ENCODE peak calls at places on chromosomes 12 and 14, in seven cellular contexts. O is astrocyte of the cerebellum, B is tibial nerve, R is AG04450, H is suprapubic skin, N is SK-N-SH, X is thyroid gland. I is an unnamed sample.

GRCh38 chr12:8890313-8891084 is 23.8 kb upstream of the PHC1 start:
- DNase-seq in O (peak; percentile 22), B (peak; percentile 72), R (peak; percentile 10), H (peak; percentile 67), N (peak; percentile 76), X (peak; percentile 53), I (peak; percentile 74)

GRCh38 chr12:62659457-62660295 is 193.1 kb downstream of the MON2 start:
- DNase-seq in O (no peak), B (no peak), R (no peak), H (no peak), N (no peak), X (no peak), I (no peak)

GRCh38 chr14:44846232-44846824 is 115.4 kb downstream of the KLHL28 start:
- DNase-seq in O (peak; percentile 27), B (peak; percentile 8), R (peak; percentile 24), H (no peak), N (peak; percentile 13), X (no peak), I (peak; percentile 25)

GRCh38 chr12:113093409-113094101 is 37.0 kb downstream of the DTX1 start:
- DNase-seq in O (no peak), B (no peak), R (no peak), H (no peak), N (no peak), X (no peak), I (no peak)

GRCh38 chr12:112116232-112117060 is 7.9 kb upstream of the NAA25 start:
- DNase-seq in O (peak; percentile 53), B (peak; percentile 56), R (no peak), H (peak; percentile 70), N (peak; percentile 82), X (peak; percentile 13), I (peak; percentile 85)

GRCh38 chr12:68420225-68421008 is 88.3 kb upstream of the MDM1 start:
- DNase-seq in O (no peak), B (peak; percentile 9), R (no peak), H (no peak), N (no peak), X (no peak), I (peak; percentile 75)

GRCh38 chr12:50595667-50596066 is 90.9 kb downstream of the DIP2B start:
- DNase-seq in O (no peak), B (no peak), R (no peak), H (no peak), N (no peak), X (no peak), I (no peak)

GRCh38 chr14:21255385-21256101 is 13.7 kb downstream of the HNRNPC start:
- DNase-seq in O (no peak), B (no peak), R (no peak), H (no peak), N (no peak), X (no peak), I (no peak)

GRCh38 chr12:80230068-80230467 is 130.7 kb downstream of the OTOGL start:
- DNase-seq in O (peak; percentile 84), B (no peak), R (no peak), H (no peak), N (no peak), X (peak; percentile 8), I (no peak)

GRCh38 chr12:55719371-55719770 is 822 bp upstream of the RDH5 start:
- DNase-seq in O (no peak), B (no peak), R (no peak), H (no peak), N (no peak), X (no peak), I (no peak)

GRCh38 chr14:50785506-50786063 is 45.4 kb downstream of the NIN start:
- DNase-seq in O (no peak), B (no peak), R (no peak), H (no peak), N (no peak), X (no peak), I (no peak)

GRCh38 chr12:7142057-7142644 is 12.0 kb downstream of the CLSTN3 start:
- DNase-seq in O (no peak), B (peak; percentile 70), R (no peak), H (no peak), N (peak; percentile 66), X (peak; percentile 48), I (peak; percentile 67)

GRCh38 chr12:31970199-31970598 is 11.0 kb downstream of the RESF1 start:
- DNase-seq in O (no peak), B (no peak), R (no peak), H (no peak), N (no peak), X (no peak), I (no peak)

GRCh38 chr12:103881261-103881660 is 40.2 kb upstream of the NT5DC3 start:
- DNase-seq in O (no peak), B (no peak), R (no peak), H (no peak), N (no peak), X (no peak), I (no peak)

GRCh38 chr12:103887738-103888137 is 42.5 kb upstream of the HSP90B1 start:
- DNase-seq in O (no peak), B (no peak), R (no peak), H (no peak), N (no peak), X (no peak), I (no peak)

GRCh38 chr12:103886398-103886797 is 43.8 kb upstream of the HSP90B1 start:
- DNase-seq in O (no peak), B (no peak), R (no peak), H (no peak), N (no peak), X (no peak), I (no peak)

GRCh38 chr12:103882861-103883596 is 42.0 kb upstream of the NT5DC3 start:
- DNase-seq in O (no peak), B (no peak), R (no peak), H (no peak), N (no peak), X (peak; percentile 55), I (no peak)

DNA sequence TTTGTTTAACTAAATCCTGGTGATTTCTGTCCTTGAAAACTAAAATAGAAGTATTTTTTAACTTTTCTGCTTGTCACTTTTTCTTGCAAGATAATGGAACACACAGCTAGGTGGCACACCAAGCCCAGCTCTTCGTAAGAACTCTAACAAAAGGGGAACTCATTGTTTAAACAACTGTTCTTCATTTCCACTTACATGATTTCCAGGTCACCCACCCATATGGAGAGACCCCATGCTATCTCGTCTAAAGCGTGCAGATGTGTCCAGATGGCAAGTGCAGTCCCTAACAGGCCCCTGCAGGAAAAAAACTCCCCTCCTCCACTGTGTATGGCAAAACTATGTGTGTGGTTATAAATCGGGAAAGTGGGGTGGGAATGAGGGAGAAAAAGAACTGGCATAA is 43.3 kb upstream of the NT5DC3 start:
- DNase-seq in O (peak; percentile 47), B (no peak), R (peak; percentile 45), H (no peak), N (peak; percentile 51), X (peak; percentile 59), I (peak; percentile 56)
- TF ChIP-seq CTCF in O (peak; percentile 59), B (peak; percentile 25), R (peak; percentile 63), H (no peak), N (peak; percentile 62), X (peak; percentile 51), I (peak; percentile 46)

GRCh38 chr14:92433407-92433806 is 80.2 kb upstream of the RIN3 start:
- DNase-seq in O (no peak), B (no peak), R (no peak), H (no peak), N (no peak), X (no peak), I (no peak)
- TF ChIP-seq CTCF in O (no peak), B (no peak), R (no peak), H (no peak), N (no peak), X (no peak), I (no peak)

GRCh38 chr14:93952829-93953228 is 23.5 kb downstream of the ASB2 start:
- DNase-seq in O (no peak), B (no peak), R (no peak), H (no peak), N (no peak), X (no peak), I (no peak)

GRCh38 chr14:93953739-93954515 is 22.4 kb downstream of the ASB2 start:
- DNase-seq in O (no peak), B (no peak), R (no peak), H (no peak), N (no peak), X (no peak), I (no peak)

GRCh38 chr14:93954516-93954830 is 21.9 kb downstream of the ASB2 start:
- DNase-seq in O (no peak), B (no peak), R (no peak), H (no peak), N (no peak), X (no peak), I (no peak)

GRCh38 chr14:93951798-93952540 is 24.4 kb downstream of the ASB2 start:
- DNase-seq in O (no peak), B (no peak), R (no peak), H (no peak), N (no peak), X (no peak), I (no peak)

GRCh38 chr14:93953263-93953662 is 23.1 kb downstream of the ASB2 start:
- DNase-seq in O (no peak), B (no peak), R (no peak), H (no peak), N (peak; percentile 42), X (no peak), I (no peak)
- TF ChIP-seq CTCF in O (no peak), B (no peak), R (no peak), H (no peak), N (no peak), X (no peak), I (no peak)

GRCh38 chr12:30450872-30451271 is 244.8 kb downstream of the IPO8 start:
- DNase-seq in O (no peak), B (no peak), R (no peak), H (no peak), N (peak; percentile 6), X (no peak), I (no peak)

GRCh38 chr12:30450226-30450625 is 245.4 kb downstream of the IPO8 start:
- DNase-seq in O (no peak), B (no peak), R (no peak), H (no peak), N (no peak), X (no peak), I (no peak)

GRCh38 chr12:30447061-30447750 is 248.5 kb downstream of the IPO8 start:
- DNase-seq in O (no peak), B (no peak), R (no peak), H (no peak), N (no peak), X (no peak), I (no peak)

DNA sequence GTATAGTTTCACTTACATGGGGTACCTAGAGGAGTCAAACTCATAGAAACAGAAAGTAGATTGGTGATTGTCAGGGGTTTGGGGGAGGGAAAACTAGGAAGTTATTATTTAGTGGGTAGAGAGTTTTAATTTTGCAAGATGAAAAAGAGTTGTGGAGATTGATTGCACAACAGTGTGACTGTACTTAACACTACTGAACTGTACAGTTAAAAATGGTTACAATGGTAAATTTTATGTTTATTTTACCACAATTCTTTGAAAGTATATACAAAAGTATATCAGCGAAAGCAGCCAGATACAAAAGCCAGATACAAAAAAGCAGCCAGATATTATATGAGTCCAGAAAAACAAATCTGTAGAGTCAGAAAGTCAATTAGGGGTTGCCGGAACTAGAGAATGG is 247.6 kb downstream of the IPO8 start:
- DNase-seq in O (no peak), B (no peak), R (no peak), H (no peak), N (no peak), X (no peak), I (no peak)
- TF ChIP-seq CTCF in O (no peak), B (no peak), R (no peak), H (no peak), N (no peak), X (no peak), I (no peak)